ENCODE peak calls at places on chromosomes 12 and 14, in four cellular contexts. M is HCT116, Y is neural progenitor cell, N is GM23248. F is an unnamed sample.

GRCh38 chr12:31339831-31340622 is 14.1 kb upstream of the SINHCAF start:
- DNase-seq in M (no peak), Y (no peak), N (no peak), F (no peak)

GRCh38 chr12:54228471-54228870 is 39.7 kb upstream of the SMUG1 start:
- DNase-seq in M (no peak), Y (no peak), N (no peak), F (no peak)

GRCh38 chr12:52926596-52927241 is 21.8 kb upstream of the KRT8 start:
- DNase-seq in M (no peak), Y (no peak), N (peak), F (no peak)

GRCh38 chr12:46669720-46670119 is 156.1 kb downstream of the SLC38A4 start:
- DNase-seq in M (no peak), Y (no peak), N (no peak), F (no peak)

GRCh38 chr14:26966942-26967341 is 369.1 kb upstream of the NOVA1 start:
- DNase-seq in M (no peak), Y (no peak), N (no peak), F (peak)

GRCh38 chr12:26269554-26270284 is 74.3 kb downstream of the SSPN start:
- DNase-seq in M (no peak), Y (no peak), N (no peak), F (no peak)

GRCh38 chr12:88062464-88062863 is 33.3 kb upstream of the C12orf50 start:
- DNase-seq in M (no peak), Y (no peak), N (no peak), F (no peak)

GRCh38 chr12:76915381-76916169 is 36.8 kb upstream of the CSRP2 start:
- DNase-seq in M (no peak), Y (no peak), N (peak), F (no peak)

GRCh38 chr12:15963271-15963670 is 52.1 kb downstream of the DERA start:
- DNase-seq in M (no peak), Y (no peak), N (peak), F (no peak)

GRCh38 chr14:82694820-82695219 is 1161.2 kb upstream of the SEL1L start:
- DNase-seq in M (no peak), Y (no peak), N (no peak), F (no peak)

GRCh38 chr14:85308531-85309300 is 221.2 kb upstream of the FLRT2 start:
- DNase-seq in M (no peak), Y (peak), N (no peak), F (no peak)

GRCh38 chr12:50765325-50765911 is 1.5 kb downstream of the ATF1 start:
- DNase-seq in M (no peak), Y (peak), N (peak), F (peak)

DNA sequence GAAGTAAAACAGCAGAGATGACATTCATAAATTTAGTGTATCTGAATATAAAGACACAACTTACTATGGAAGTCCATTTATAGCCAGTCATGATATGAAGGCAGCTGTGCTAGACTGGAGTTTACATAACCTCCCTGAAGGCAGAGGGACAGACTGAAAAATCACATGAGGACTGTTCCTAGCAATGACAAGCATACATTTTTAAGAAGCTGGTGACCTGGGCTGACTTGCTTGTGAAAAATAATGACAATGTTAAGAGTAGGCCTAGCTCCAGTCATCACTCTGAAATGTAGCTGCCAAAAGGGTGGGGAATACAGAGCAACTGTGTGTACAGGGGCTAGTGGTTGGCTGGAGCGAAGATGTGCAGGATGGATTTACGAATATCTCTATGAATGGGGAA is 168.5 kb downstream of the STXBP6 start:
- DNase-seq in M (no peak), Y (no peak), N (no peak), F (no peak)
- TF ChIP-seq EZH2phosphoT487 in M (no peak), Y (no peak), N (no peak), F (no peak)

GRCh38 chr14:104245075-104245474 is 106.7 kb downstream of the KIF26A start:
- DNase-seq in M (no peak), Y (no peak), N (no peak), F (no peak)
- TF ChIP-seq EZH2phosphoT487 in M (no peak), Y (no peak), N (no peak), F (no peak)

GRCh38 chr12:49230176-49230575 is 34.7 kb upstream of the TUBA1C start:
- DNase-seq in M (no peak), Y (no peak), N (no peak), F (no peak)

GRCh38 chr12:49231881-49232650 is 32.8 kb upstream of the TUBA1C start:
- DNase-seq in M (no peak), Y (peak), N (no peak), F (no peak)

GRCh38 chr12:49230810-49231209 is 34.1 kb upstream of the TUBA1C start:
- DNase-seq in M (no peak), Y (no peak), N (no peak), F (no peak)

GRCh38 chr12:49233842-49234526 is 30.9 kb upstream of the TUBA1C start:
- DNase-seq in M (no peak), Y (no peak), N (no peak), F (no peak)

GRCh38 chr12:49232940-49233841 is 31.7 kb upstream of the TUBA1C start:
- DNase-seq in M (no peak), Y (peak), N (no peak), F (no peak)
- TF ChIP-seq EZH2phosphoT487 in M (no peak), Y (no peak), N (no peak), F (no peak)

GRCh38 chr14:100914597-100915021 is 11.1 kb upstream of the RTL1 start:
- DNase-seq in M (no peak), Y (no peak), N (peak), F (no peak)
- TF ChIP-seq EZH2phosphoT487 in M (no peak), Y (no peak), N (no peak), F (no peak)

DNA sequence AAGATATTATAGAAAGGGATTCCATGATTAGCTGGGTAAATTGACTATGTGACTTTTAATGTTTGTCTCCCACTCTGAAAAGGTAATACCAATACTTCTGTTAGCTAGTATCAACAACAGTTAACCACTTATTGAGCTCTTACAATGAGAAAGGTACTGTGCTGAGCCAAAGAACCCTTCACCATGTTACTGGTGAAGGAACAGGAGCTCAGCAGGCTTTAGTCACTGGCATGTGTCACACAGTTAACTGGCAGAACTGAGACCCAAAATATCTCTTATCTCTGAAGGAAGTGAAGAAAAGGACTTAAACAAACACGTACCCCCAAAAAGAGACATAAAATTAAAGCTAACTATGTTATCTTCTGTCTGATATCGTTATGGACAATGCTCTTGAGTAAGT is 170.6 kb downstream of the MED13L start:
- DNase-seq in M (no peak), Y (no peak), N (peak), F (no peak)
- TF ChIP-seq EZH2phosphoT487 in M (no peak), Y (no peak), N (no peak), F (no peak)

GRCh38 chr12:2166696-2167095 is 113.9 kb downstream of the CACNA1C start:
- DNase-seq in M (no peak), Y (no peak), N (no peak), F (no peak)

GRCh38 chr12:2163172-2163927 is 110.6 kb downstream of the CACNA1C start:
- DNase-seq in M (no peak), Y (no peak), N (peak), F (no peak)

GRCh38 chr12:2167231-2167630 is 114.4 kb downstream of the CACNA1C start:
- DNase-seq in M (no peak), Y (no peak), N (no peak), F (no peak)

GRCh38 chr12:2161478-2161877 is 108.7 kb downstream of the CACNA1C start:
- DNase-seq in M (no peak), Y (no peak), N (peak), F (no peak)

GRCh38 chr12:2165021-2165420 is 112.2 kb downstream of the CACNA1C start:
- DNase-seq in M (no peak), Y (no peak), N (no peak), F (no peak)
- TF ChIP-seq EZH2phosphoT487 in M (no peak), Y (no peak), N (no peak), F (no peak)

GRCh38 chr12:89393551-89394121 is 41.3 kb upstream of the DUSP6 start:
- DNase-seq in M (no peak), Y (no peak), N (no peak), F (no peak)

GRCh38 chr12:89389755-89390661 is 37.7 kb upstream of the DUSP6 start:
- DNase-seq in M (no peak), Y (no peak), N (no peak), F (no peak)

GRCh38 chr12:89391726-89392336 is 39.5 kb upstream of the DUSP6 start:
- DNase-seq in M (no peak), Y (no peak), N (no peak), F (no peak)

GRCh38 chr12:89392401-89392800 is 40.1 kb upstream of the DUSP6 start:
- DNase-seq in M (no peak), Y (no peak), N (no peak), F (no peak)

DNA sequence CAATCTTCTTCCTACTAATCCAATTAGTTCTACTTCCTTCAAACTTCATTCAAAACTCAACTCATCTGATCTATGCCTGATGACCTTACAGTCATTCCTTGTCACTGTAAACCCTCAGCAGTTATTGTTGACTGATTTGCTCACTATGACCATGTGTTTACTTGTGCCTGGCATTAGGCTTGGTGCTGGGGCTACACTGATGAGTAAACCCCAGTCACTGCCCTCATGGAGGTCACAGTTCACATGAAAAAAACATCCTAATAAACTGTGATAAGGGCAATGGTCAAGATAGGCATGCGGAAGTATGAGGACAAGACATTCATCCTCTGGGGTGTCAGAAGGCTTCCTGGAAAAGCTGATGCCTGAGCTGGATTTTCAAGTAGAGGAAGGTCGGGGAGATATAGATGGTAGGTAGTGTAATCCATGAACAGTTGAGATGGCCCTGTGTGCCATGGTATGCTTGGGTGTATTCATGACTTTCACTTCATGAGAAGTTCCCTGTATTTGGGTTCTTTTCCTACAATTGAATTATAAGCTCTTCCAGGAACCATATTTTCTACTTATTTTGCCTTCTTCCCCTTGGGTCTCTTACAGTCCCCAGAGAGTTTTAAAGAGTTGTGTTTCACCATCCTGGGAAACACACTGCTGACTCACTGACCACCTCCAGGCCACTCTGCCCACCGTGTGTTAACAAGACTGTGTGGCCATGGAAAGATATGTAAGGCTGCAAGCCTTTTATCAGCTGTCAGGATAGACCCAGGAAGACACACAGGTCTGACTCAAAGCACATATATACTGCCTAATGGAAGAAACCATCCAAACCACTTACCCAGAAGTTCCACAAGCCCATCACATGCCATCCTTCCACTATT is 38.7 kb upstream of the DUSP6 start:
- DNase-seq in M (no peak), Y (no peak), N (peak), F (no peak)
- TF ChIP-seq EZH2phosphoT487 in M (no peak), Y (no peak), N (no peak), F (no peak)

DNA sequence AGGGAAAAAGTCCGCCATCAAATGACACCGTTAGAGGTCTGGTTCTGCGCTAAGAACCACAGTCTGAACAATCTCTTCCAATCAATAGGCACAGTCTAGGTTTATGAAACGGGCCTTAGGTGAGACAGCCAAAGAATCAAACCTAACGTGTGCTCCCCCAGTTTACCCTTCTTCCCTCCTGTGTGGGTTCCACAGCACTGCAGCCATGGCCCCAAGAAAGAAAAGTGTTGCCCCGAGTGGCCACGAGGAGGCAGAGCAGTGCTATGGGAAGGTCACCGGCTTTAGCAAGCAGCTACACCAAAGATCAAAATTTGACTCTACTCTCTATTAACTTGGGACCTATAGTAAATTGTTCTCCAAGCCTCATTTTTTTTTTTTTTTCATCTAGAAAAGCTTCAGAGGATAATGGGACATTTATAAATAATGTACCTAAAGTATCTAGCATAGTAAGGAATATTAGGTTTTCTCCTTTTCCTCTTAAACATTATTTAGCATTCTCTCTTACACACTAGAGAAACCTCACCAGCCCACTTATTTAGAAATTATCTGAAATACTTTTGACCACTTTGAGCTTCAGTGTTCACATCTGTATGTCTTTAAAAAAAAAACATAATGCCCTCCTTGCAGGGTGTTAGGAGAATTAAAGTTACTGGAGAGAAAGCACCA is 70.2 kb upstream of the GPHB5 start:
- DNase-seq in M (peak), Y (peak), N (peak), F (peak)
- TF ChIP-seq EZH2phosphoT487 in M (no peak), Y (no peak), N (no peak), F (no peak)

GRCh38 chr12:67362526-67362925 is 93.4 kb downstream of the CAND1 start:
- DNase-seq in M (no peak), Y (no peak), N (no peak), F (no peak)

GRCh38 chr12:67364228-67364627 is 95.1 kb downstream of the CAND1 start:
- DNase-seq in M (no peak), Y (no peak), N (no peak), F (no peak)

GRCh38 chr12:67365131-67365530 is 96.0 kb downstream of the CAND1 start:
- DNase-seq in M (no peak), Y (no peak), N (no peak), F (no peak)

GRCh38 chr12:67367843-67368242 is 98.7 kb downstream of the CAND1 start:
- DNase-seq in M (no peak), Y (no peak), N (peak), F (no peak)

DNA sequence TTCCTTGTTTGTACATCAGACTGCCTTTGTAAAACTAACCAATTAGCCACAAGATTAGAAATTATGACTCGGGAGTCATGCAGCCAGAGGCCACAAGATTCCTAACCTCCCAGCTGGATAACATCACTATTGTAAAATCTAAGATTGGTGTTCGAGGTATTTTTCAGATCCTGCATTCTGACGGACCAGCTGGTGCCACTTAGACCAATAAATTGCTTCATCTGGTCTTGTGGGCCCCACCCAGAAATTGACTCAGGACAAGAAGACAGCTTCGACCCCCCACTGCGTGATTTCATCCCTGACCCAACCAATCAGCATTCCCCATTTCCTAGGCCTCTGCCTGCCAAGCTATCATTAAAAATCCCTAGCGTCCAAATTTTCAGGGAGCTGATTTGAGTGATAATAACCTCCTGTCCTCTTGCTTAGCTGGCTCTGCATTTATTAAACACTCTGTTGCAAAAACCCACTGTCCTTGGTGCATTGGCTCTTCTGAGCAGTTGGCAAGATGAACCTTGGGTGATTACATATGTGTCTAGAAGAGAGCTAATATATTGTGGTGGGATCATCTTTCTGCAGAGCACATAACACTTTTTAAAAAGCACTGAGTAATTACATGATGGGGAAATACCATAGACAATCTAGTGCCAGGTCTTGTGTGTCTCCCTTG is 97.5 kb downstream of the CAND1 start:
- DNase-seq in M (no peak), Y (no peak), N (peak), F (no peak)
- TF ChIP-seq EZH2phosphoT487 in M (no peak), Y (no peak), N (no peak), F (no peak)